ENCODE peak calls at places on chromosomes 12 and 14, in six cellular contexts. A is MM.1S, M is foreskin keratinocyte, G is heart left ventricle, I is uterus, B is psoas muscle. V is an unnamed sample.

GRCh38 chr12:124391340-124392261 is 96.7 kb downstream of the RFLNA start:
- DNase-seq in A (peak; percentile 18), M (peak; percentile 71), G (peak; percentile 74), I (no peak), B (peak; percentile 83), V (peak; percentile 84)

GRCh38 chr12:129096968-129097367 is 243.7 kb downstream of the GLT1D1 start:
- DNase-seq in A (no peak), M (no peak), G (no peak), I (no peak), B (no peak), V (no peak)

GRCh38 chr12:2317819-2318218 is 265.0 kb downstream of the CACNA1C start:
- DNase-seq in A (no peak), M (no peak), G (no peak), I (no peak), B (no peak), V (no peak)

GRCh38 chr14:58663494-58664111 is 25.8 kb downstream of the DACT1 start:
- DNase-seq in A (no peak), M (peak; percentile 95), G (no peak), I (no peak), B (no peak), V (no peak)

GRCh38 chr12:9910716-9911421 is 21.3 kb downstream of the CLEC2A start:
- DNase-seq in A (no peak), M (peak; percentile 19), G (no peak), I (no peak), B (no peak), V (no peak)

GRCh38 chr12:132524405-132524804 is 34.5 kb downstream of the FBRSL1 start:
- DNase-seq in A (no peak), M (peak; percentile 94), G (no peak), I (no peak), B (no peak), V (no peak)

GRCh38 chr12:98725481-98726247 is 80.6 kb downstream of the APAF1 start:
- DNase-seq in A (peak; percentile 52), M (peak; percentile 41), G (no peak), I (peak; percentile 51), B (peak; percentile 57), V (peak; percentile 48)

GRCh38 chr12:51013441-51013840 is 12.7 kb downstream of the SLC11A2 start:
- DNase-seq in A (no peak), M (peak; percentile 37), G (no peak), I (no peak), B (no peak), V (no peak)

GRCh38 chr14:75126121-75126544 is 715 bp downstream of the NEK9 start:
- DNase-seq in A (no peak), M (peak; percentile 23), G (no peak), I (no peak), B (no peak), V (no peak)

GRCh38 chr14:84036863-84037262 is 1493.1 kb upstream of the FLRT2 start:
- DNase-seq in A (peak; percentile 65), M (peak; percentile 81), G (no peak), I (no peak), B (no peak), V (no peak)

GRCh38 chr12:2540535-2540941 is 254.2 kb upstream of the FKBP4 start:
- DNase-seq in A (no peak), M (no peak), G (peak; percentile 86), I (peak; percentile 26), B (no peak), V (no peak)

GRCh38 chr12:40033260-40033649 is 72.6 kb downstream of the SLC2A13 start:
- DNase-seq in A (peak; percentile 48), M (no peak), G (no peak), I (no peak), B (no peak), V (no peak)

GRCh38 chr12:119008691-119009221 is 27.4 kb downstream of the SRRM4 start:
- DNase-seq in A (no peak), M (no peak), G (no peak), I (no peak), B (no peak), V (no peak)

GRCh38 chr12:122646568-122647220 is 56.5 kb downstream of the HCAR2 start:
- DNase-seq in A (peak; percentile 7), M (peak; percentile 90), G (no peak), I (no peak), B (no peak), V (peak; percentile 61)

GRCh38 chr14:72606879-72607278 is 287.0 kb downstream of the DPF3 start:
- DNase-seq in A (no peak), M (no peak), G (no peak), I (no peak), B (no peak), V (no peak)

GRCh38 chr14:91009501-91010152 is 50.8 kb downstream of the RPS6KA5 start:
- DNase-seq in A (peak; percentile 30), M (no peak), G (no peak), I (no peak), B (no peak), V (peak; percentile 71)

GRCh38 chr12:6567824-6568617 is at the start of gene NOP2:
- DNase-seq in A (peak; percentile 95), M (peak; percentile 79), G (peak; percentile 93), I (peak; percentile 91), B (peak; percentile 97), V (peak; percentile 96)
- TF ChIP-seq CTCF in A (no peak), M (peak; percentile 7), G (no peak), I (no peak), B (no peak), V (no peak)

DNA sequence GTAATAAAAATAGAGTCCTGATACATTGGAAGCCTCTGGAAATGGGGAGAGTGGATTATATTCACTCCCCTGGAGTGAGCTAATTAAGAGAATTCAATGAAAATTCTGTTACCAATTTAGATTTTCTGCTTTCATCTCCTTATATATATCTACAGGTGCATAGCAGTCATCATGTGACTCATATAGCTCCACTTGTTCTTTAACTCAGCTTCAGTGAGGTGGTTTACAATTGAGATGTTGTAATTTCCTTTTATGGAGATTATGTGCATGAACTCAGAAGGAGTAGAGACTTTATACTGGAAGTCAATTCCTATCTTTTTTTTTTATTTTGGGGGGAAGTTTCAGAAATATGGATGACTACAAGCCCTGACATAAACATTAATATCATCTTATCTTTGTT is 92.1 kb upstream of the SCAF11 start:
- DNase-seq in A (no peak), M (peak; percentile 50), G (no peak), I (no peak), B (no peak), V (no peak)
- TF ChIP-seq CTCF in A (no peak), M (no peak), G (no peak), I (no peak), B (no peak), V (no peak)

GRCh38 chr12:57725851-57726150 is 12.7 kb downstream of the AGAP2 start:
- DNase-seq in A (no peak), M (no peak), G (no peak), I (no peak), B (no peak), V (peak; percentile 13)

GRCh38 chr12:57726151-57726883 is 12.2 kb downstream of the AGAP2 start:
- DNase-seq in A (peak; percentile 72), M (peak; percentile 69), G (peak; percentile 82), I (peak; percentile 82), B (peak; percentile 85), V (peak; percentile 16)

GRCh38 chr12:57727758-57728395 is 10.7 kb downstream of the AGAP2 start:
- DNase-seq in A (no peak), M (no peak), G (no peak), I (no peak), B (no peak), V (peak; percentile 7)

GRCh38 chr12:57724936-57725740 is 13.4 kb downstream of the AGAP2 start:
- DNase-seq in A (no peak), M (no peak), G (no peak), I (no peak), B (no peak), V (peak; percentile 13)

DNA sequence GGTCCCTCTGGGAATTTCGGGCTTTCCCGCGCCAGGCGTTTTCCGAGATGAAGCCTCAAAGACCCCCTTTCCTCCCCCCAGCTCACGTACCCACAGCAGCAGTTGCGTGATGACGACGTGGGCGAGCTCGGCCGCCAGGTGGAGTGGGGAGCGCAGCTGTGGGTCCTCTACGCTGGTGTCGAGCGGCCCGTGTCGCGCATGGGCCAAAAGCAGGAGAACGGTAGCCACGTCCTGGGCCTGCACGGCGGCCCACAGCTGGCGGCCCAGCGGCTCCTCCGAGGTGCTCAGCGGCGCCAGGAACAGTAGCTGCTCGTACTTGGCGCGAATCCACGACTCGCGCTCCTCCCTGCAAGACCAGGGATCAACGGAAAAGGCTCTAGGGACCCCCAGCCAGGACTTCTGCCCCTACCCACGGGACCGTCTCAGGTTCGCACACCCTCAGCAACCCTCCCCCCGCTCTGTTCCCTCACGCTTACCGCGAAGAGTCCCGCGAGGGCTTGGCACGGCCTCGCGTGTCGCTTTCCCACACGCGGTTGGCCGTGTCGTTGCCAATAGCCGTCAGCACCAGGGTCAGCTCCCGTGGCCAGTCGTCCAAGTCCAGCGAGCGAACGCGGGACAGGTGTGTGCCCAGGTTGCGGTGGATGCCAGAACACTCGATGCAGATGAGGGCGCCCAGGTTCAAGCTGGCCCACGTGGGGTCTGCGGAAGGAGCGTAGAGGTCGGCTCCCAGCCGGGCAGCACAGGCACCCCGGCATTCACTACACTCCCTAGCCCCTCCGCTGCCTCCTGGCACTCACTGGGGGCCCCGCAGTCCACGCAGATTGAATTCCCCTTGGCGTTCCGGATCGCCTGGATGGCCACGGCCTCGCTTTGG is 11.4 kb downstream of the AGAP2 start:
- DNase-seq in A (no peak), M (no peak), G (peak; percentile 54), I (no peak), B (peak; percentile 82), V (peak; percentile 11)
- TF ChIP-seq CTCF in A (no peak), M (peak; percentile 33), G (peak; percentile 25), I (peak; percentile 56), B (no peak), V (no peak)

GRCh38 chr12:71397433-71397954 is 42.1 kb upstream of the LGR5 start:
- DNase-seq in A (no peak), M (peak; percentile 32), G (no peak), I (no peak), B (no peak), V (no peak)
- TF ChIP-seq CTCF in A (no peak), M (no peak), G (no peak), I (no peak), B (no peak), V (no peak)

DNA sequence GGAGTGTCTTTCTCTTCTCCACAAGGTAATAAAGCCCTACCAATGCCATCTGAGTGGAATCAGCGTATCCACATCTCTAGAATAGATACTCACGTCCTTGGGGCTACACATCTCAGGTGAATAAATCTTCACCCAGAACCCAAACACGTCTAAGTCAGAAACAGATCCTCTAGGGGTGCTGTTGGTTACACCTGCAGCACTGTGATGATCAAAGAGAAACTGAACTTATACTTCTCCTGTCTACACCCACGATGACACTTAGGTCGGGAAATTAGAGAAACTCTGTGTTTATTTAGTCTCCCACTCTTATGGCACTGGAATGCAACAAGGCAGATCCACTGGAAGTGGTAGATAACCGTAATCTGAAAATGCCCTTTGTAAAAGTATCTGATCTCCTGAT is 46.2 kb downstream of the WIF1 start:
- DNase-seq in A (peak; percentile 73), M (no peak), G (no peak), I (no peak), B (no peak), V (no peak)
- TF ChIP-seq CTCF in A (peak; percentile 52), M (peak; percentile 39), G (no peak), I (no peak), B (no peak), V (no peak)